ENCODE peak calls at places on chromosomes 13 and 19, in nine cellular contexts. One of them, this sample, is unnamed.
A peak's percentile ranks its signal among the peaks of the same experiment; 100 is the strongest.

GRCh38 chr19:28437390-28438346 is 775.3 kb downstream of the UQCRFS1 start:
- DNase-seq in mucosa of descending colon: peak; percentile 35
- DNase-seq in ascending aorta: no peak
- DNase-seq in breast epithelium: no peak
- DNase-seq in A549: no peak
- DNase-seq in vagina: no peak
- DNase-seq in right lobe of liver: no peak
- DNase-seq in cardiac muscle cell: no peak
- DNase-seq in endodermal cell: no peak
- DNase-seq in this sample: no peak

GRCh38 chr19:3179739-3180293 is 1.2 kb downstream of the S1PR4 start:
- DNase-seq in mucosa of descending colon: no peak
- DNase-seq in ascending aorta: no peak
- DNase-seq in breast epithelium: no peak
- DNase-seq in A549: no peak
- DNase-seq in vagina: no peak
- DNase-seq in right lobe of liver: peak; percentile 62
- DNase-seq in cardiac muscle cell: no peak
- DNase-seq in endodermal cell: no peak
- DNase-seq in this sample: no peak

GRCh38 chr19:4803736-4804695 is 12.5 kb downstream of the FEM1A start:
- DNase-seq in mucosa of descending colon: peak; percentile 63
- DNase-seq in ascending aorta: no peak
- DNase-seq in breast epithelium: no peak
- DNase-seq in A549: peak; percentile 47
- DNase-seq in vagina: no peak
- DNase-seq in right lobe of liver: no peak
- DNase-seq in cardiac muscle cell: peak; percentile 86
- DNase-seq in endodermal cell: peak; percentile 96
- DNase-seq in this sample: peak; percentile 58

GRCh38 chr19:1172353-1173159 is 1.5 kb downstream of the SBNO2 start:
- DNase-seq in mucosa of descending colon: peak; percentile 66
- DNase-seq in ascending aorta: no peak
- DNase-seq in breast epithelium: peak; percentile 71
- DNase-seq in A549: no peak
- DNase-seq in vagina: no peak
- DNase-seq in right lobe of liver: peak; percentile 83
- DNase-seq in cardiac muscle cell: no peak
- DNase-seq in endodermal cell: no peak
- DNase-seq in this sample: peak; percentile 84

GRCh38 chr13:30738526-30738925 is 3.2 kb downstream of the ALOX5AP start:
- DNase-seq in mucosa of descending colon: no peak
- DNase-seq in ascending aorta: no peak
- DNase-seq in breast epithelium: no peak
- DNase-seq in A549: no peak
- DNase-seq in vagina: no peak
- DNase-seq in right lobe of liver: no peak
- DNase-seq in cardiac muscle cell: peak; percentile 29
- DNase-seq in endodermal cell: peak; percentile 55
- DNase-seq in this sample: no peak

GRCh38 chr19:45113628-45114027 is 20.6 kb downstream of the PPP1R37 start:
- DNase-seq in mucosa of descending colon: peak; percentile 77
- DNase-seq in ascending aorta: no peak
- DNase-seq in breast epithelium: peak; percentile 83
- DNase-seq in A549: no peak
- DNase-seq in vagina: no peak
- DNase-seq in right lobe of liver: no peak
- DNase-seq in cardiac muscle cell: no peak
- DNase-seq in endodermal cell: no peak
- DNase-seq in this sample: peak; percentile 51

GRCh38 chr13:44044544-44045178 is 165.0 kb downstream of the LACC1 start:
- DNase-seq in mucosa of descending colon: no peak
- DNase-seq in ascending aorta: no peak
- DNase-seq in breast epithelium: no peak
- DNase-seq in A549: no peak
- DNase-seq in vagina: no peak
- DNase-seq in right lobe of liver: no peak
- DNase-seq in cardiac muscle cell: no peak
- DNase-seq in endodermal cell: no peak
- DNase-seq in this sample: no peak

GRCh38 chr13:97198753-97199152 is 23.4 kb upstream of the MBNL2 start:
- DNase-seq in mucosa of descending colon: no peak
- DNase-seq in ascending aorta: no peak
- DNase-seq in breast epithelium: no peak
- DNase-seq in A549: no peak
- DNase-seq in vagina: no peak
- DNase-seq in right lobe of liver: no peak
- DNase-seq in cardiac muscle cell: no peak
- DNase-seq in endodermal cell: no peak
- DNase-seq in this sample: no peak

GRCh38 chr19:44723299-44723951 is 24.5 kb downstream of the CEACAM16 start:
- DNase-seq in mucosa of descending colon: no peak
- DNase-seq in ascending aorta: no peak
- DNase-seq in breast epithelium: no peak
- DNase-seq in A549: no peak
- DNase-seq in vagina: no peak
- DNase-seq in right lobe of liver: no peak
- DNase-seq in cardiac muscle cell: no peak
- DNase-seq in endodermal cell: no peak
- DNase-seq in this sample: no peak

GRCh38 chr13:29569253-29570057 is 26.0 kb downstream of the SLC7A1 start:
- DNase-seq in mucosa of descending colon: peak; percentile 66
- DNase-seq in ascending aorta: no peak
- DNase-seq in breast epithelium: peak; percentile 67
- DNase-seq in A549: no peak
- DNase-seq in vagina: no peak
- DNase-seq in right lobe of liver: no peak
- DNase-seq in cardiac muscle cell: no peak
- DNase-seq in endodermal cell: peak; percentile 41
- DNase-seq in this sample: peak; percentile 54

GRCh38 chr19:45539460-45539859 is 32.2 kb downstream of the VASP start:
- DNase-seq in mucosa of descending colon: no peak
- DNase-seq in ascending aorta: no peak
- DNase-seq in breast epithelium: no peak
- DNase-seq in A549: no peak
- DNase-seq in vagina: no peak
- DNase-seq in right lobe of liver: no peak
- DNase-seq in cardiac muscle cell: no peak
- DNase-seq in endodermal cell: no peak
- DNase-seq in this sample: no peak

GRCh38 chr19:35199481-35199880 is 29.1 kb downstream of the FAM187B start:
- DNase-seq in mucosa of descending colon: no peak
- DNase-seq in ascending aorta: no peak
- DNase-seq in breast epithelium: no peak
- DNase-seq in A549: no peak
- DNase-seq in vagina: peak; percentile 70
- DNase-seq in right lobe of liver: no peak
- DNase-seq in cardiac muscle cell: no peak
- DNase-seq in endodermal cell: no peak
- DNase-seq in this sample: no peak

GRCh38 chr19:39472746-39473442 is 7.7 kb upstream of the TIMM50 start:
- DNase-seq in mucosa of descending colon: no peak
- DNase-seq in ascending aorta: no peak
- DNase-seq in breast epithelium: no peak
- DNase-seq in A549: no peak
- DNase-seq in vagina: no peak
- DNase-seq in right lobe of liver: no peak
- DNase-seq in cardiac muscle cell: no peak
- DNase-seq in endodermal cell: no peak
- DNase-seq in this sample: no peak

GRCh38 chr13:33441015-33441414 is 155.5 kb upstream of the STARD13 start:
- DNase-seq in mucosa of descending colon: peak; percentile 57
- DNase-seq in ascending aorta: no peak
- DNase-seq in breast epithelium: no peak
- DNase-seq in A549: peak; percentile 3
- DNase-seq in vagina: no peak
- DNase-seq in right lobe of liver: no peak
- DNase-seq in cardiac muscle cell: peak; percentile 37
- DNase-seq in endodermal cell: peak; percentile 64
- DNase-seq in this sample: no peak

GRCh38 chr13:91045351-91046034 is 302.0 kb upstream of the MIR17HG start:
- DNase-seq in mucosa of descending colon: no peak
- DNase-seq in ascending aorta: no peak
- DNase-seq in breast epithelium: no peak
- DNase-seq in A549: peak; percentile 1
- DNase-seq in vagina: no peak
- DNase-seq in right lobe of liver: no peak
- DNase-seq in cardiac muscle cell: peak; percentile 16
- DNase-seq in endodermal cell: no peak
- DNase-seq in this sample: no peak

GRCh38 chr13:27270594-27271520 is at the start of gene RASL11A:
- DNase-seq in mucosa of descending colon: peak; percentile 85
- DNase-seq in ascending aorta: peak; percentile 44
- DNase-seq in breast epithelium: peak; percentile 79
- DNase-seq in A549: peak; percentile 41
- DNase-seq in vagina: no peak
- DNase-seq in right lobe of liver: peak; percentile 93
- DNase-seq in cardiac muscle cell: peak; percentile 91
- DNase-seq in endodermal cell: peak; percentile 94
- DNase-seq in this sample: peak; percentile 77

GRCh38 chr13:35712907-35713685 is 236.6 kb upstream of the MAB21L1 start:
- DNase-seq in mucosa of descending colon: no peak
- DNase-seq in ascending aorta: no peak
- DNase-seq in breast epithelium: no peak
- DNase-seq in A549: no peak
- DNase-seq in vagina: no peak
- DNase-seq in right lobe of liver: no peak
- DNase-seq in cardiac muscle cell: no peak
- DNase-seq in endodermal cell: peak; percentile 33
- DNase-seq in this sample: no peak

GRCh38 chr13:43264460-43264859 is 241.1 kb downstream of the DNAJC15 start:
- DNase-seq in mucosa of descending colon: no peak
- DNase-seq in ascending aorta: no peak
- DNase-seq in breast epithelium: no peak
- DNase-seq in A549: no peak
- DNase-seq in vagina: no peak
- DNase-seq in right lobe of liver: no peak
- DNase-seq in cardiac muscle cell: no peak
- DNase-seq in endodermal cell: no peak
- DNase-seq in this sample: no peak

GRCh38 chr19:14089412-14089661 is 1.2 kb downstream of the SAMD1 start:
- DNase-seq in mucosa of descending colon: no peak
- DNase-seq in ascending aorta: no peak
- DNase-seq in breast epithelium: no peak
- DNase-seq in A549: no peak
- DNase-seq in vagina: no peak
- DNase-seq in right lobe of liver: no peak
- DNase-seq in cardiac muscle cell: no peak
- DNase-seq in endodermal cell: peak; percentile 58
- DNase-seq in this sample: no peak

GRCh38 chr13:45621950-45622349 is 6.4 kb upstream of the ERICH6B start:
- DNase-seq in mucosa of descending colon: no peak
- DNase-seq in ascending aorta: no peak
- DNase-seq in breast epithelium: no peak
- DNase-seq in A549: no peak
- DNase-seq in vagina: no peak
- DNase-seq in right lobe of liver: no peak
- DNase-seq in cardiac muscle cell: no peak
- DNase-seq in endodermal cell: peak; percentile 78
- DNase-seq in this sample: no peak

GRCh38 chr13:108463365-108463764 is 166.0 kb upstream of the MYO16 start:
- DNase-seq in mucosa of descending colon: no peak
- DNase-seq in ascending aorta: no peak
- DNase-seq in breast epithelium: no peak
- DNase-seq in A549: peak; percentile 16
- DNase-seq in vagina: no peak
- DNase-seq in right lobe of liver: no peak
- DNase-seq in cardiac muscle cell: no peak
- DNase-seq in endodermal cell: no peak
- DNase-seq in this sample: no peak

GRCh38 chr13:110546389-110546788 is 15.1 kb downstream of the RAB20 start:
- DNase-seq in mucosa of descending colon: no peak
- DNase-seq in ascending aorta: no peak
- DNase-seq in breast epithelium: no peak
- DNase-seq in A549: no peak
- DNase-seq in vagina: no peak
- DNase-seq in right lobe of liver: no peak
- DNase-seq in cardiac muscle cell: no peak
- DNase-seq in endodermal cell: no peak
- DNase-seq in this sample: no peak

GRCh38 chr19:16887353-16888265 is 1.2 kb upstream of the F2RL3 start:
- DNase-seq in mucosa of descending colon: no peak
- DNase-seq in ascending aorta: no peak
- DNase-seq in breast epithelium: no peak
- DNase-seq in A549: no peak
- DNase-seq in vagina: no peak
- DNase-seq in right lobe of liver: no peak
- DNase-seq in cardiac muscle cell: no peak
- DNase-seq in endodermal cell: no peak
- DNase-seq in this sample: no peak

GRCh38 chr13:99217461-99218101 is 16.9 kb downstream of the UBAC2 start:
- DNase-seq in mucosa of descending colon: no peak
- DNase-seq in ascending aorta: no peak
- DNase-seq in breast epithelium: no peak
- DNase-seq in A549: no peak
- DNase-seq in vagina: no peak
- DNase-seq in right lobe of liver: no peak
- DNase-seq in cardiac muscle cell: no peak
- DNase-seq in endodermal cell: no peak
- DNase-seq in this sample: no peak
- H3K4me1 ChIP-seq in mucosa of descending colon: no peaks in the 10 kb centered on the region
- H3K4me1 ChIP-seq in ascending aorta: peaks cover 18% of the 10 kb centered on the region
- H3K4me1 ChIP-seq in breast epithelium: no peaks in the 10 kb centered on the region
- H3K4me1 ChIP-seq in A549: peaks cover 7% of the 10 kb centered on the region
- H3K4me1 ChIP-seq in vagina: peaks cover 48% of the 10 kb centered on the region
- H3K4me1 ChIP-seq in right lobe of liver: no peaks in the 10 kb centered on the region
- H3K4me1 ChIP-seq in cardiac muscle cell: peaks cover 20% of the 10 kb centered on the region
- H3K4me1 ChIP-seq in endodermal cell: no peaks in the 10 kb centered on the region
- H3K4me1 ChIP-seq in this sample: no peaks in the 10 kb centered on the region

GRCh38 chr13:77019756-77020155 is 7.2 kb downstream of the FBXL3 start:
- DNase-seq in mucosa of descending colon: no peak
- DNase-seq in ascending aorta: no peak
- DNase-seq in breast epithelium: no peak
- DNase-seq in A549: no peak
- DNase-seq in vagina: no peak
- DNase-seq in right lobe of liver: no peak
- DNase-seq in cardiac muscle cell: no peak
- DNase-seq in endodermal cell: no peak
- DNase-seq in this sample: no peak
- TF ChIP-seq CTCF in mucosa of descending colon: no peak
- TF ChIP-seq CTCF in ascending aorta: no peak
- TF ChIP-seq CTCF in breast epithelium: no peak
- TF ChIP-seq CTCF in A549: no peak
- TF ChIP-seq CTCF in vagina: no peak
- TF ChIP-seq CTCF in right lobe of liver: no peak
- TF ChIP-seq CTCF in cardiac muscle cell: no peak
- TF ChIP-seq CTCF in endodermal cell: no peak
- TF ChIP-seq CTCF in this sample: no peak

GRCh38 chr19:7371001-7371400 is 22.3 kb downstream of the ARHGEF18 start:
- DNase-seq in mucosa of descending colon: no peak
- DNase-seq in ascending aorta: no peak
- DNase-seq in breast epithelium: no peak
- DNase-seq in A549: no peak
- DNase-seq in vagina: no peak
- DNase-seq in right lobe of liver: no peak
- DNase-seq in cardiac muscle cell: no peak
- DNase-seq in endodermal cell: no peak
- DNase-seq in this sample: no peak
- H3K4me1 ChIP-seq in mucosa of descending colon: no peaks in the 10 kb centered on the region
- H3K4me1 ChIP-seq in ascending aorta: no peaks in the 10 kb centered on the region
- H3K4me1 ChIP-seq in breast epithelium: no peaks in the 10 kb centered on the region
- H3K4me1 ChIP-seq in A549: no peaks in the 10 kb centered on the region
- H3K4me1 ChIP-seq in vagina: no peaks in the 10 kb centered on the region
- H3K4me1 ChIP-seq in right lobe of liver: no peaks in the 10 kb centered on the region
- H3K4me1 ChIP-seq in cardiac muscle cell: no peaks in the 10 kb centered on the region
- H3K4me1 ChIP-seq in endodermal cell: peaks cover 7% of the 10 kb centered on the region
- H3K4me1 ChIP-seq in this sample: no peaks in the 10 kb centered on the region

GRCh38 chr19:6272411-6272791 is 7.4 kb downstream of the MLLT1 start:
- DNase-seq in mucosa of descending colon: no peak
- DNase-seq in ascending aorta: no peak
- DNase-seq in breast epithelium: no peak
- DNase-seq in A549: no peak
- DNase-seq in vagina: no peak
- DNase-seq in right lobe of liver: no peak
- DNase-seq in cardiac muscle cell: peak; percentile 77
- DNase-seq in endodermal cell: no peak
- DNase-seq in this sample: no peak
- TF ChIP-seq CTCF in mucosa of descending colon: no peak
- TF ChIP-seq CTCF in ascending aorta: no peak
- TF ChIP-seq CTCF in breast epithelium: no peak
- TF ChIP-seq CTCF in A549: no peak
- TF ChIP-seq CTCF in vagina: no peak
- TF ChIP-seq CTCF in right lobe of liver: no peak
- TF ChIP-seq CTCF in cardiac muscle cell: no peak
- TF ChIP-seq CTCF in endodermal cell: no peak
- TF ChIP-seq CTCF in this sample: no peak

This sample was measured in prostate gland.